ENCODE peak calls at places on chromosome 22, in ten cellular contexts. V is NCI-H1092, K is Panc1, Y is mammary epithelial cell, Z is EH, B is gastrocnemius medialis, A is hypothalamus, J is WTC11, U is KBM-7, W is endodermal cell. M is an unnamed sample.

GRCh38 chr22:32623943-32624342 is 149.3 kb downstream of the FBXO7 start:
- DNase-seq in Y (no peak), W (no peak), J (no peak), U (no peak), V (no peak), Z (peak), A (no peak), K (no peak), B (peak), M (no peak)

GRCh38 chr22:39225591-39225990 is 19.2 kb downstream of the PDGFB start:
- DNase-seq in Y (no peak), W (no peak), V (no peak), U (no peak), B (no peak), Z (no peak), A (no peak), J (no peak), K (no peak), M (no peak)

GRCh38 chr22:49527611-49528419 is 299.9 kb downstream of the BRD1 start:
- DNase-seq in K (no peak), J (no peak), B (no peak), W (no peak), A (no peak), V (no peak), Z (no peak), Y (no peak), U (no peak), M (no peak)

GRCh38 chr22:26756675-26757293 is 99.4 kb downstream of the MIAT start:
- DNase-seq in U (peak), B (no peak), W (peak), A (no peak), Y (peak), Z (peak), K (no peak), V (peak), J (peak), M (no peak)

GRCh38 chr22:36081023-36081431 is 52.4 kb upstream of the RBFOX2 start:
- DNase-seq in K (peak), J (no peak), Z (peak), B (no peak), A (no peak), Y (peak), W (no peak), V (no peak), U (no peak), M (no peak)

GRCh38 chr22:43905681-43906080 is 13.9 kb upstream of the PNPLA5 start:
- DNase-seq in Z (no peak), K (no peak), V (no peak), Y (no peak), B (no peak), U (no peak), W (no peak), J (no peak), A (no peak), M (no peak)

GRCh38 chr22:44797181-44797720 is 44.9 kb downstream of the ARHGAP8 start:
- DNase-seq in B (no peak), A (no peak), W (no peak), K (no peak), U (no peak), J (no peak), Y (no peak), Z (no peak), V (no peak), M (no peak)

GRCh38 chr22:30325065-30325720 is 1.5 kb downstream of the TBC1D10A start:
- DNase-seq in V (no peak), Y (peak), W (peak), Z (peak), K (no peak), B (no peak), U (no peak), J (no peak), A (no peak), M (no peak)

M was measured in NCI-H2081 treated with DMSO at 0.1 percent for 48 hours.